ENCODE peak calls at places on chromosomes 7 and 10, in seven cellular contexts. One of them, this sample, is unnamed.
A peak's percentile ranks its signal among the peaks of the same experiment; 100 is the strongest.

GRCh38 chr10:77800320-77800719 is 126.2 kb downstream of the DLG5 start:
- DNase-seq in heart left ventricle: no peak
- DNase-seq in fibroblast of lung: no peak
- DNase-seq in cardiac muscle cell: no peak
- DNase-seq in CD4-positive, alpha-beta memory T cell: no peak
- DNase-seq in endodermal cell: no peak
- DNase-seq in pancreas: no peak
- DNase-seq in this sample: no peak

GRCh38 chr7:64874562-64875250 is 28.4 kb upstream of the ZNF273 start:
- DNase-seq in heart left ventricle: no peak
- DNase-seq in cardiac muscle cell: no peak
- DNase-seq in endodermal cell: peak; percentile 20
- DNase-seq in fibroblast of lung: no peak
- DNase-seq in CD4-positive, alpha-beta memory T cell: no peak
- DNase-seq in pancreas: no peak
- DNase-seq in this sample: no peak

GRCh38 chr10:101572785-101573184 is 15.3 kb downstream of the POLL start:
- DNase-seq in heart left ventricle: no peak
- DNase-seq in cardiac muscle cell: no peak
- DNase-seq in CD4-positive, alpha-beta memory T cell: no peak
- DNase-seq in fibroblast of lung: no peak
- DNase-seq in endodermal cell: no peak
- DNase-seq in pancreas: no peak
- DNase-seq in this sample: no peak

GRCh38 chr10:42963302-42963701 is 113.6 kb upstream of the RET start:
- DNase-seq in pancreas: no peak
- DNase-seq in heart left ventricle: peak; percentile 18
- DNase-seq in CD4-positive, alpha-beta memory T cell: no peak
- DNase-seq in fibroblast of lung: no peak
- DNase-seq in cardiac muscle cell: no peak
- DNase-seq in endodermal cell: no peak
- DNase-seq in this sample: no peak

GRCh38 chr7:14836571-14837189 is 65.9 kb downstream of the DGKB start:
- DNase-seq in pancreas: peak; percentile 33
- DNase-seq in heart left ventricle: peak; percentile 70
- DNase-seq in CD4-positive, alpha-beta memory T cell: no peak
- DNase-seq in endodermal cell: peak; percentile 93
- DNase-seq in cardiac muscle cell: peak; percentile 64
- DNase-seq in fibroblast of lung: peak; percentile 70
- DNase-seq in this sample: no peak

GRCh38 chr10:69242844-69243212 is 22.7 kb downstream of the HKDC1 start:
- DNase-seq in fibroblast of lung: no peak
- DNase-seq in CD4-positive, alpha-beta memory T cell: no peak
- DNase-seq in cardiac muscle cell: peak; percentile 32
- DNase-seq in pancreas: no peak
- DNase-seq in heart left ventricle: no peak
- DNase-seq in endodermal cell: no peak
- DNase-seq in this sample: no peak

GRCh38 chr7:123242467-123243097 is 42.8 kb upstream of the SLC13A1 start:
- DNase-seq in heart left ventricle: no peak
- DNase-seq in cardiac muscle cell: no peak
- DNase-seq in pancreas: no peak
- DNase-seq in fibroblast of lung: no peak
- DNase-seq in endodermal cell: no peak
- DNase-seq in CD4-positive, alpha-beta memory T cell: no peak
- DNase-seq in this sample: no peak

GRCh38 chr7:95977994-95978393 is 205.6 kb downstream of the DYNC1I1 start:
- DNase-seq in cardiac muscle cell: no peak
- DNase-seq in CD4-positive, alpha-beta memory T cell: no peak
- DNase-seq in pancreas: no peak
- DNase-seq in heart left ventricle: no peak
- DNase-seq in fibroblast of lung: no peak
- DNase-seq in endodermal cell: no peak
- DNase-seq in this sample: no peak

GRCh38 chr7:107993879-107994278 is 9.1 kb downstream of the LAMB1 start:
- DNase-seq in fibroblast of lung: no peak
- DNase-seq in heart left ventricle: peak; percentile 20
- DNase-seq in CD4-positive, alpha-beta memory T cell: no peak
- DNase-seq in endodermal cell: no peak
- DNase-seq in pancreas: no peak
- DNase-seq in cardiac muscle cell: no peak
- DNase-seq in this sample: no peak

GRCh38 chr10:30476511-30476910 is 42.5 kb downstream of the MAP3K8 start:
- DNase-seq in endodermal cell: no peak
- DNase-seq in heart left ventricle: no peak
- DNase-seq in pancreas: no peak
- DNase-seq in cardiac muscle cell: no peak
- DNase-seq in fibroblast of lung: no peak
- DNase-seq in CD4-positive, alpha-beta memory T cell: no peak
- DNase-seq in this sample: no peak

GRCh38 chr10:11625019-11625735 is 13.7 kb upstream of the USP6NL start:
- DNase-seq in CD4-positive, alpha-beta memory T cell: no peak
- DNase-seq in heart left ventricle: no peak
- DNase-seq in pancreas: no peak
- DNase-seq in fibroblast of lung: no peak
- DNase-seq in cardiac muscle cell: no peak
- DNase-seq in endodermal cell: no peak
- DNase-seq in this sample: no peak

GRCh38 chr7:102279537-102280400 is 6.9 kb upstream of the SH2B2 start:
- DNase-seq in CD4-positive, alpha-beta memory T cell: peak; percentile 46
- DNase-seq in pancreas: no peak
- DNase-seq in cardiac muscle cell: peak; percentile 70
- DNase-seq in fibroblast of lung: peak; percentile 54
- DNase-seq in endodermal cell: peak; percentile 91
- DNase-seq in heart left ventricle: no peak
- DNase-seq in this sample: peak; percentile 68

GRCh38 chr10:59812541-59813122 is 59.4 kb upstream of the MRLN start:
- DNase-seq in heart left ventricle: no peak
- DNase-seq in CD4-positive, alpha-beta memory T cell: no peak
- DNase-seq in pancreas: no peak
- DNase-seq in endodermal cell: no peak
- DNase-seq in cardiac muscle cell: no peak
- DNase-seq in fibroblast of lung: no peak
- DNase-seq in this sample: no peak

GRCh38 chr7:40945788-40946187 is 757.1 kb downstream of the INHBA start:
- DNase-seq in pancreas: no peak
- DNase-seq in heart left ventricle: no peak
- DNase-seq in CD4-positive, alpha-beta memory T cell: no peak
- DNase-seq in fibroblast of lung: no peak
- DNase-seq in cardiac muscle cell: no peak
- DNase-seq in endodermal cell: no peak
- DNase-seq in this sample: no peak

GRCh38 chr10:124738441-124738840 is 5.7 kb downstream of the FAM53B start:
- DNase-seq in heart left ventricle: no peak
- DNase-seq in CD4-positive, alpha-beta memory T cell: no peak
- DNase-seq in pancreas: no peak
- DNase-seq in fibroblast of lung: no peak
- DNase-seq in endodermal cell: peak; percentile 41
- DNase-seq in cardiac muscle cell: no peak
- DNase-seq in this sample: no peak

GRCh38 chr10:124739119-124739921 is 4.9 kb downstream of the FAM53B start:
- DNase-seq in pancreas: no peak
- DNase-seq in cardiac muscle cell: peak; percentile 50
- DNase-seq in fibroblast of lung: no peak
- DNase-seq in CD4-positive, alpha-beta memory T cell: no peak
- DNase-seq in endodermal cell: peak; percentile 66
- DNase-seq in heart left ventricle: no peak
- DNase-seq in this sample: no peak

GRCh38 chr10:124740374-124741280 is 3.6 kb downstream of the FAM53B start:
- DNase-seq in cardiac muscle cell: peak; percentile 70
- DNase-seq in CD4-positive, alpha-beta memory T cell: peak; percentile 75
- DNase-seq in fibroblast of lung: peak; percentile 72
- DNase-seq in pancreas: no peak
- DNase-seq in heart left ventricle: peak; percentile 79
- DNase-seq in endodermal cell: peak; percentile 69
- DNase-seq in this sample: peak; percentile 70

GRCh38 chr10:124741281-124741921 is 2.8 kb downstream of the FAM53B start:
- DNase-seq in fibroblast of lung: peak; percentile 80
- DNase-seq in endodermal cell: peak; percentile 95
- DNase-seq in cardiac muscle cell: peak; percentile 85
- DNase-seq in heart left ventricle: peak; percentile 90
- DNase-seq in pancreas: peak; percentile 70
- DNase-seq in CD4-positive, alpha-beta memory T cell: peak; percentile 80
- DNase-seq in this sample: peak; percentile 85

GRCh38 chr10:124739996-124740373 is 4.2 kb downstream of the FAM53B start:
- DNase-seq in heart left ventricle: no peak
- DNase-seq in CD4-positive, alpha-beta memory T cell: peak; percentile 66
- DNase-seq in pancreas: no peak
- DNase-seq in endodermal cell: peak; percentile 47
- DNase-seq in cardiac muscle cell: no peak
- DNase-seq in fibroblast of lung: no peak
- DNase-seq in this sample: peak; percentile 20
- H3K4me1 ChIP-seq in heart left ventricle: peaks cover 67% of the 10 kb centered on the region
- H3K4me1 ChIP-seq in CD4-positive, alpha-beta memory T cell: peaks cover 81% of the 10 kb centered on the region
- H3K4me1 ChIP-seq in pancreas: peaks cover 35% of the 10 kb centered on the region
- H3K4me1 ChIP-seq in endodermal cell: peaks cover 22% of the 10 kb centered on the region
- H3K4me1 ChIP-seq in cardiac muscle cell: peaks cover 41% of the 10 kb centered on the region
- H3K4me1 ChIP-seq in fibroblast of lung: peaks cover 7% of the 10 kb centered on the region
- H3K4me1 ChIP-seq in this sample: peaks cover 48% of the 10 kb centered on the region

GRCh38 chr7:30168800-30169584 is 34.2 kb downstream of the MTURN start:
- DNase-seq in heart left ventricle: no peak
- DNase-seq in pancreas: no peak
- DNase-seq in fibroblast of lung: peak; percentile 86
- DNase-seq in CD4-positive, alpha-beta memory T cell: no peak
- DNase-seq in cardiac muscle cell: peak; percentile 89
- DNase-seq in endodermal cell: peak; percentile 68
- DNase-seq in this sample: no peak

GRCh38 chr7:30164567-30164966 is 29.8 kb downstream of the MTURN start:
- DNase-seq in pancreas: no peak
- DNase-seq in endodermal cell: no peak
- DNase-seq in cardiac muscle cell: peak; percentile 79
- DNase-seq in fibroblast of lung: peak; percentile 77
- DNase-seq in CD4-positive, alpha-beta memory T cell: no peak
- DNase-seq in heart left ventricle: no peak
- DNase-seq in this sample: no peak

GRCh38 chr7:30165590-30165989 is 30.8 kb downstream of the MTURN start:
- DNase-seq in endodermal cell: no peak
- DNase-seq in cardiac muscle cell: no peak
- DNase-seq in heart left ventricle: no peak
- DNase-seq in CD4-positive, alpha-beta memory T cell: no peak
- DNase-seq in fibroblast of lung: no peak
- DNase-seq in pancreas: no peak
- DNase-seq in this sample: no peak

GRCh38 chr7:30166155-30166840 is 31.5 kb downstream of the MTURN start:
- DNase-seq in heart left ventricle: no peak
- DNase-seq in endodermal cell: no peak
- DNase-seq in fibroblast of lung: no peak
- DNase-seq in CD4-positive, alpha-beta memory T cell: no peak
- DNase-seq in pancreas: no peak
- DNase-seq in cardiac muscle cell: no peak
- DNase-seq in this sample: no peak

GRCh38 chr7:30166841-30167235 is 32.1 kb downstream of the MTURN start:
- DNase-seq in heart left ventricle: no peak
- DNase-seq in cardiac muscle cell: no peak
- DNase-seq in fibroblast of lung: no peak
- DNase-seq in endodermal cell: no peak
- DNase-seq in CD4-positive, alpha-beta memory T cell: no peak
- DNase-seq in pancreas: no peak
- DNase-seq in this sample: no peak
- H3K4me1 ChIP-seq in heart left ventricle: no peaks in the 10 kb centered on the region
- H3K4me1 ChIP-seq in cardiac muscle cell: peaks cover 29% of the 10 kb centered on the region
- H3K4me1 ChIP-seq in fibroblast of lung: peaks cover 6% of the 10 kb centered on the region
- H3K4me1 ChIP-seq in endodermal cell: no peaks in the 10 kb centered on the region
- H3K4me1 ChIP-seq in CD4-positive, alpha-beta memory T cell: peaks cover 15% of the 10 kb centered on the region
- H3K4me1 ChIP-seq in pancreas: peaks cover 10% of the 10 kb centered on the region
- H3K4me1 ChIP-seq in this sample: no peaks in the 10 kb centered on the region

DNA sequence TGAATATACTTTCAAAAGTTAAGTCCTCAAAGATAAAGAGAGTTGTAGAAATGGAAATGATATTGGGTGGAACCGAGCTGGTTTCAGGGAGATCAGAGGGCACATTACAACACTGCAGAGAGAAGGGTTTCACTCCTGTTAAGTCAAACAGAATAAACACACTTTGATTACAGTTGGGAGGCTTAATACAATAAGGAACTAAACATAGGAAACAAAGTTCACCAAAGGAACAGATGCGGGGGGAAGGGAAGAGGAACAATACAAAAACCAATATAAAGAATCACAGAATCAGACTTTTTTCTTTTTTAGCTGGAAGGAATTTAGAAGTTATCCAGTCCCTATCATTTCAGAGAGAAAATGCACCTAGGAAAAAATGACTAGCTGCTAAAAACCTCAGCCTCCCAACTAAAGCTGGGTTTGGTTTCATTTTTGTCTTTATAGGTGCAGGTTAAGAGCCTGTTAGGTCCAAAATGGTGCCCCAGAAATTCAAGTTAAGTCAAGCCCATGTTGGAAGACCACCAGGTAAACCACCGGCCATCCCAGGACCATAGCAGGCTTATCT is 81.9 kb downstream of the DNMBP start:
- DNase-seq in fibroblast of lung: peak; percentile 31
- DNase-seq in heart left ventricle: no peak
- DNase-seq in endodermal cell: no peak
- DNase-seq in pancreas: no peak
- DNase-seq in CD4-positive, alpha-beta memory T cell: no peak
- DNase-seq in cardiac muscle cell: no peak
- DNase-seq in this sample: no peak
- H3K4me1 ChIP-seq in fibroblast of lung: peaks cover 19% of the 10 kb centered on the region
- H3K4me1 ChIP-seq in heart left ventricle: peaks cover 15% of the 10 kb centered on the region
- H3K4me1 ChIP-seq in endodermal cell: peaks cover 12% of the 10 kb centered on the region
- H3K4me1 ChIP-seq in pancreas: peaks cover 19% of the 10 kb centered on the region
- H3K4me1 ChIP-seq in CD4-positive, alpha-beta memory T cell: no peaks in the 10 kb centered on the region
- H3K4me1 ChIP-seq in cardiac muscle cell: peaks cover 34% of the 10 kb centered on the region
- H3K4me1 ChIP-seq in this sample: peaks cover 12% of the 10 kb centered on the region

GRCh38 chr7:55060690-55061414 is 42.0 kb downstream of the EGFR start:
- DNase-seq in cardiac muscle cell: peak; percentile 76
- DNase-seq in CD4-positive, alpha-beta memory T cell: no peak
- DNase-seq in fibroblast of lung: peak; percentile 58
- DNase-seq in heart left ventricle: no peak
- DNase-seq in pancreas: no peak
- DNase-seq in endodermal cell: no peak
- DNase-seq in this sample: no peak

GRCh38 chr7:55060085-55060484 is 41.3 kb downstream of the EGFR start:
- DNase-seq in pancreas: no peak
- DNase-seq in fibroblast of lung: no peak
- DNase-seq in heart left ventricle: no peak
- DNase-seq in CD4-positive, alpha-beta memory T cell: no peak
- DNase-seq in endodermal cell: no peak
- DNase-seq in cardiac muscle cell: no peak
- DNase-seq in this sample: no peak

GRCh38 chr7:55063036-55063435 is 44.2 kb downstream of the EGFR start:
- DNase-seq in heart left ventricle: no peak
- DNase-seq in pancreas: no peak
- DNase-seq in cardiac muscle cell: no peak
- DNase-seq in endodermal cell: no peak
- DNase-seq in fibroblast of lung: no peak
- DNase-seq in CD4-positive, alpha-beta memory T cell: no peak
- DNase-seq in this sample: no peak

GRCh38 chr7:55063633-55064032 is 44.8 kb downstream of the EGFR start:
- DNase-seq in CD4-positive, alpha-beta memory T cell: no peak
- DNase-seq in endodermal cell: no peak
- DNase-seq in heart left ventricle: no peak
- DNase-seq in fibroblast of lung: peak; percentile 37
- DNase-seq in pancreas: no peak
- DNase-seq in cardiac muscle cell: no peak
- DNase-seq in this sample: no peak

DNA sequence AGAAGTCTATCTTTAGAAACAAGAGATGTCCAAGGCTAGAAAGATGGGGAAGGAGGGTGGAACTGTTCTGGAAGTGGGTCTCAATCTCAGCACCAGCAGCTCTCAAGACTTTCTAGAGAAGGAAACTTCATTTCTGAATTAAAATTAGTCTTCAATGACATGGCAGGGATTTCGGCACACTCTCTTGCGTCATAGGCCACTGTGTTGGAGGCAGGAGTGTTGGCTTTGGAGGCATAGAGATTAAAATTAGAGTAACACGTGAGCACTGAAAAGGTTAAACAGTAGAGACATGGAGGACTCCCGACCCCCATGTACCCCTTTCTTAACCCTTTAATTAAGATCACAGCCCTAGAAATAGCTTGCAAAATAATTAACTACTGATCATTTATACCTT is 43.3 kb downstream of the EGFR start:
- DNase-seq in fibroblast of lung: no peak
- DNase-seq in cardiac muscle cell: no peak
- DNase-seq in heart left ventricle: no peak
- DNase-seq in endodermal cell: no peak
- DNase-seq in CD4-positive, alpha-beta memory T cell: no peak
- DNase-seq in pancreas: no peak
- DNase-seq in this sample: no peak
- H3K4me1 ChIP-seq in fibroblast of lung: peaks cover 39% of the 10 kb centered on the region
- H3K4me1 ChIP-seq in cardiac muscle cell: peaks cover 7% of the 10 kb centered on the region
- H3K4me1 ChIP-seq in heart left ventricle: no peaks in the 10 kb centered on the region
- H3K4me1 ChIP-seq in endodermal cell: peaks cover 21% of the 10 kb centered on the region
- H3K4me1 ChIP-seq in CD4-positive, alpha-beta memory T cell: no peaks in the 10 kb centered on the region
- H3K4me1 ChIP-seq in pancreas: peaks cover 4% of the 10 kb centered on the region
- H3K4me1 ChIP-seq in this sample: peaks cover 21% of the 10 kb centered on the region